ENCODE peak calls at places on chromosomes 16 and 17, in five cellular contexts. Q is tibial nerve, H is GM23248, G is uterus, U is lung. W is an unnamed sample.

GRCh38 chr17:35256629-35257028 is 13.8 kb downstream of the SLFN5 start:
- DNase-seq in Q (no peak), H (no peak), G (no peak), U (no peak), W (no peak)

GRCh38 chr17:74201250-74201649 is 2.2 kb upstream of the RPL38 start:
- DNase-seq in Q (no peak), H (peak; percentile 70), G (no peak), U (no peak), W (no peak)

GRCh38 chr16:63655846-63656245 is 1466.0 kb downstream of the CDH11 start:
- DNase-seq in Q (no peak), H (no peak), G (no peak), U (no peak), W (no peak)

GRCh38 chr17:82943751-82944150 is 103.9 kb upstream of the ZNF750 start:
- DNase-seq in Q (no peak), H (no peak), G (no peak), U (no peak), W (no peak)

GRCh38 chr17:43740541-43740940 is 18.1 kb downstream of the SOST start:
- DNase-seq in Q (no peak), H (peak; percentile 85), G (no peak), U (no peak), W (no peak)

GRCh38 chr17:13961262-13961661 is 108.0 kb upstream of the COX10 start:
- DNase-seq in Q (no peak), H (no peak), G (no peak), U (no peak), W (no peak)

GRCh38 chr16:10598157-10598556 is 17.8 kb upstream of the EMP2 start:
- DNase-seq in Q (no peak), H (no peak), G (peak; percentile 24), U (no peak), W (no peak)

GRCh38 chr16:46549477-46549876 is 71.7 kb downstream of the SHCBP1 start:
- DNase-seq in Q (no peak), H (no peak), G (no peak), U (no peak), W (no peak)

GRCh38 chr16:3780570-3780969 is 63.2 kb upstream of the TRAP1 start:
- DNase-seq in Q (no peak), H (peak; percentile 18), G (no peak), U (no peak), W (no peak)

GRCh38 chr16:27234171-27234570 is 30.8 kb downstream of the KDM8 start:
- DNase-seq in Q (no peak), H (no peak), G (no peak), U (no peak), W (no peak)
- H3K4me1 ChIP-seq in Q (peaks cover 46% of the 10 kb centered on the region), H (peaks cover 24% of the 10 kb centered on the region), G (no peaks in the 10 kb centered on the region), U (peaks cover 24% of the 10 kb centered on the region), W (peaks cover 100% of the 10 kb centered on the region)

DNA sequence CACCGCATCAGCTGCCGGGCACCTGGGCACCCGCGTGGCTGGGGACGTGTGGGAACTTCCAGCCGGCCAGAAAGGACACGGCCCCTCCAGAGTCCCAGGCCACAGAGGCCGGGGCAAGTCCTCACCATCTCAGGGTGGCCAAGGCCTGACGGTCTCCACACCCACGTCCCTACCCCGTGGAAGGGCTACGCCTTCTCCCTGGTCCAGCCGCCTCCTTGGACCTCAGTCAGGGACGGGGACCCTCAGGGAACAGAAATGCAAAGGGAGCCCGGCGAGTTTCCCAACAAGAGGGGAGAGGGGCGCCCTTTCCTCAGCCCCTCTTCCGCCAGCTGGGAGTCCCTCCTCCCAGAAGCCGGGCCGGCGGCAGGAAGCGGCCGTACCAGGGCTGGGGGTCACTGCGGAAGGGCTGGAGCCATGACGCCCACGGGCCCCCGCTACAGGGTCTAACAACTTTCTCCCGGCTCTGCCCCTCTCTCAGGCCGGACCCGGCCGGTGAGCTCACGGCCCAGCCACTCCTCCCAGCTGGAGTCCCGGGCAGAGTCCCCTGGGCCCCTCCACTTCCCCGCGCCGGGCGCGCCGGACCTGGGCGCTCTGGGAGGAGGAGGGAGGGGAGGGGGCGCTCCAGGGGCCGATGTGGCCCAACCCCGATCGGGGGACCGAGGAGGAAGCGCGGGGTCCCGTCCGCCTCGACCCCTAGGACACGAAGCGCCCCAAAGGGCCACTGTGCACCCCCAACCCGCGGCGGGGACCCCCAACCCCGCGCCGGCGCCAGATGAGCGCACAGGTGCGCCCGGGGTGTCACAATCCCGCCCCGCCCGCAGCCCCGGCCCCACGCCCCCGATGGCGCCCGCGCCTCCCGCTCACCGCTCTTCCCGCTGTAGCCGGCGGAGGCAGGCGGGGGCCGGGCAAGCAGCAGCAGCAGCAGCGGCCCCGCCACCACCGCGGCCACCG is 666 bp downstream of the PGAP6 start:
- DNase-seq in Q (no peak), H (peak; percentile 47), G (no peak), U (no peak), W (no peak)
- H3K27ac ChIP-seq in Q (peak overlapping the region; percentile 77), H (no peak overlapping the region), G (peak overlapping the region; percentile 64), U (peak overlapping the region; percentile 75), W (peak overlapping the region; percentile 52)

GRCh38 chr17:39966771-39967170 is 4.0 kb downstream of the GSDMA start:
- DNase-seq in Q (no peak), H (no peak), G (no peak), U (no peak), W (no peak)
- H3K27me3 ChIP-seq in Q (no peaks in the 10 kb centered on the region), H (no peaks in the 10 kb centered on the region), G (no peaks in the 10 kb centered on the region), U (no peaks in the 10 kb centered on the region), W (no peaks in the 10 kb centered on the region)

DNA sequence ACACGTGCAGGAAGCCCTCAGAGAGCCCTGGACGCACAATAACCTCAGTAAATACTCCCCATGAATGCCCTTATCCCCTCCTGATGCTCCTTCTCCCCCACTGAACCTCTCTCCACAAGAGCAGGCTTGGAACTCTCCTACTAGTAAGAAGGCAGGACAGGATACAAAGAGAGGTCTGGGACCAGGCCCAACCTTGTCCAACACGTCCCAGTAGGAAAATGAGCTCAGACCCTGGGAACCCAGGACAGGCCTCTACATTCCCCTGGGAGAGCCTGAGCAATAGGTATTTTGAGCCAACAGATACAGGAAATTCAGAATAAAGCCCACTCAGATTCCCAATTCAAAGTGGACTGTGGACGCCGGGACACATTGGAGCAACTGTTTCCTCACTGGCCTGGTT is 19.2 kb downstream of the ZNF423 start:
- DNase-seq in Q (no peak), H (no peak), G (no peak), U (no peak), W (no peak)
- H3K4me1 ChIP-seq in Q (peaks cover 81% of the 10 kb centered on the region), H (no peaks in the 10 kb centered on the region), G (no peaks in the 10 kb centered on the region), U (peaks cover 22% of the 10 kb centered on the region), W (no peaks in the 10 kb centered on the region)

GRCh38 chr16:70705056-70705455 is 19.2 kb upstream of the MTSS2 start:
- DNase-seq in Q (no peak), H (peak; percentile 88), G (no peak), U (no peak), W (no peak)
- H3K27ac ChIP-seq in Q (peak overlapping the region; percentile 93), H (peak overlapping the region; percentile 98), G (peak overlapping the region; percentile 94), U (peak overlapping the region; percentile 6), W (no peak overlapping the region)

GRCh38 chr16:86073763-86074493 is 175.0 kb downstream of the IRF8 start:
- DNase-seq in Q (no peak), H (no peak), G (no peak), U (no peak), W (no peak)
- H3K27me3 ChIP-seq in Q (peaks cover 36% of the 10 kb centered on the region), H (peaks cover 17% of the 10 kb centered on the region), G (no peaks in the 10 kb centered on the region), U (no peaks in the 10 kb centered on the region), W (no peaks in the 10 kb centered on the region)

W was measured in CD4-positive, alpha-beta memory T cell.